ENCODE peak calls at places on chromosomes 2 and 18, in eight cellular contexts. One of them, this sample, is unnamed.

GRCh38 chr2:206792645-206793044 is 27.2 kb downstream of the FASTKD2 start:
- DNase-seq in stimulated activated CD4-positive, alpha-beta T cell treated with anti-CD3 and anti-CD28 coated beads, Interleukin-15, amount 100 ng/mL, for 1 hour: no peak
- DNase-seq in GM13976: no peak
- DNase-seq in PC-9: no peak
- DNase-seq in NCI-H510A: no peak
- DNase-seq in activated CD8-positive, alpha-beta memory T cell treated with anti-CD3 and anti-CD28 coated beads, Interleukin-2, amount 50 U/mL, for 4 hours: no peak
- DNase-seq in NCI-H1105 treated with DMSO at 0.1 percent for 48 hours: no peak
- DNase-seq in NCI-H1092 treated with DMSO at 0.1 percent for 48 hours: no peak
- DNase-seq in this sample: no peak

GRCh38 chr2:80392446-80392845 is 87.9 kb upstream of the LRRTM1 start:
- DNase-seq in stimulated activated CD4-positive, alpha-beta T cell treated with anti-CD3 and anti-CD28 coated beads, Interleukin-15, amount 100 ng/mL, for 1 hour: no peak
- DNase-seq in GM13976: no peak
- DNase-seq in PC-9: no peak
- DNase-seq in NCI-H510A: no peak
- DNase-seq in activated CD8-positive, alpha-beta memory T cell treated with anti-CD3 and anti-CD28 coated beads, Interleukin-2, amount 50 U/mL, for 4 hours: no peak
- DNase-seq in NCI-H1105 treated with DMSO at 0.1 percent for 48 hours: no peak
- DNase-seq in NCI-H1092 treated with DMSO at 0.1 percent for 48 hours: no peak
- DNase-seq in this sample: no peak

GRCh38 chr2:69767034-69767433 is 25.1 kb downstream of the ANXA4 start:
- DNase-seq in stimulated activated CD4-positive, alpha-beta T cell treated with anti-CD3 and anti-CD28 coated beads, Interleukin-15, amount 100 ng/mL, for 1 hour: no peak
- DNase-seq in GM13976: no peak
- DNase-seq in PC-9: no peak
- DNase-seq in NCI-H510A: no peak
- DNase-seq in activated CD8-positive, alpha-beta memory T cell treated with anti-CD3 and anti-CD28 coated beads, Interleukin-2, amount 50 U/mL, for 4 hours: no peak
- DNase-seq in NCI-H1105 treated with DMSO at 0.1 percent for 48 hours: no peak
- DNase-seq in NCI-H1092 treated with DMSO at 0.1 percent for 48 hours: no peak
- DNase-seq in this sample: no peak

GRCh38 chr2:237885171-237885930 is 25.9 kb downstream of the RAMP1 start:
- DNase-seq in stimulated activated CD4-positive, alpha-beta T cell treated with anti-CD3 and anti-CD28 coated beads, Interleukin-15, amount 100 ng/mL, for 1 hour: no peak
- DNase-seq in GM13976: no peak
- DNase-seq in PC-9: no peak
- DNase-seq in NCI-H510A: no peak
- DNase-seq in activated CD8-positive, alpha-beta memory T cell treated with anti-CD3 and anti-CD28 coated beads, Interleukin-2, amount 50 U/mL, for 4 hours: no peak
- DNase-seq in NCI-H1105 treated with DMSO at 0.1 percent for 48 hours: no peak
- DNase-seq in NCI-H1092 treated with DMSO at 0.1 percent for 48 hours: no peak
- DNase-seq in this sample: no peak

GRCh38 chr2:20501974-20502373 is 55.1 kb downstream of the RHOB start:
- DNase-seq in stimulated activated CD4-positive, alpha-beta T cell treated with anti-CD3 and anti-CD28 coated beads, Interleukin-15, amount 100 ng/mL, for 1 hour: no peak
- DNase-seq in GM13976: no peak
- DNase-seq in PC-9: no peak
- DNase-seq in NCI-H510A: no peak
- DNase-seq in activated CD8-positive, alpha-beta memory T cell treated with anti-CD3 and anti-CD28 coated beads, Interleukin-2, amount 50 U/mL, for 4 hours: no peak
- DNase-seq in NCI-H1105 treated with DMSO at 0.1 percent for 48 hours: no peak
- DNase-seq in NCI-H1092 treated with DMSO at 0.1 percent for 48 hours: no peak
- DNase-seq in this sample: no peak

GRCh38 chr18:36099311-36099710 is 29.8 kb downstream of the SLC39A6 start:
- DNase-seq in stimulated activated CD4-positive, alpha-beta T cell treated with anti-CD3 and anti-CD28 coated beads, Interleukin-15, amount 100 ng/mL, for 1 hour: no peak
- DNase-seq in GM13976: no peak
- DNase-seq in PC-9: no peak
- DNase-seq in NCI-H510A: no peak
- DNase-seq in activated CD8-positive, alpha-beta memory T cell treated with anti-CD3 and anti-CD28 coated beads, Interleukin-2, amount 50 U/mL, for 4 hours: no peak
- DNase-seq in NCI-H1105 treated with DMSO at 0.1 percent for 48 hours: no peak
- DNase-seq in NCI-H1092 treated with DMSO at 0.1 percent for 48 hours: no peak
- DNase-seq in this sample: no peak

GRCh38 chr2:238685713-238686112 is 162.2 kb upstream of the TWIST2 start:
- DNase-seq in stimulated activated CD4-positive, alpha-beta T cell treated with anti-CD3 and anti-CD28 coated beads, Interleukin-15, amount 100 ng/mL, for 1 hour: no peak
- DNase-seq in GM13976: no peak
- DNase-seq in PC-9: no peak
- DNase-seq in NCI-H510A: no peak
- DNase-seq in activated CD8-positive, alpha-beta memory T cell treated with anti-CD3 and anti-CD28 coated beads, Interleukin-2, amount 50 U/mL, for 4 hours: no peak
- DNase-seq in NCI-H1105 treated with DMSO at 0.1 percent for 48 hours: no peak
- DNase-seq in NCI-H1092 treated with DMSO at 0.1 percent for 48 hours: no peak
- DNase-seq in this sample: no peak

GRCh38 chr2:47907097-47907781 is 941 bp upstream of the FBXO11 start:
- DNase-seq in stimulated activated CD4-positive, alpha-beta T cell treated with anti-CD3 and anti-CD28 coated beads, Interleukin-15, amount 100 ng/mL, for 1 hour: no peak
- DNase-seq in GM13976: no peak
- DNase-seq in PC-9: peak
- DNase-seq in NCI-H510A: peak
- DNase-seq in activated CD8-positive, alpha-beta memory T cell treated with anti-CD3 and anti-CD28 coated beads, Interleukin-2, amount 50 U/mL, for 4 hours: peak
- DNase-seq in NCI-H1105 treated with DMSO at 0.1 percent for 48 hours: no peak
- DNase-seq in NCI-H1092 treated with DMSO at 0.1 percent for 48 hours: no peak
- DNase-seq in this sample: peak

GRCh38 chr18:57649536-57650495 is 28.2 kb upstream of the NARS1 start:
- DNase-seq in stimulated activated CD4-positive, alpha-beta T cell treated with anti-CD3 and anti-CD28 coated beads, Interleukin-15, amount 100 ng/mL, for 1 hour: no peak
- DNase-seq in GM13976: peak
- DNase-seq in PC-9: no peak
- DNase-seq in NCI-H510A: no peak
- DNase-seq in activated CD8-positive, alpha-beta memory T cell treated with anti-CD3 and anti-CD28 coated beads, Interleukin-2, amount 50 U/mL, for 4 hours: no peak
- DNase-seq in NCI-H1105 treated with DMSO at 0.1 percent for 48 hours: no peak
- DNase-seq in NCI-H1092 treated with DMSO at 0.1 percent for 48 hours: no peak
- DNase-seq in this sample: no peak

GRCh38 chr18:63257453-63257852 is 62.1 kb downstream of the BCL2 start:
- DNase-seq in stimulated activated CD4-positive, alpha-beta T cell treated with anti-CD3 and anti-CD28 coated beads, Interleukin-15, amount 100 ng/mL, for 1 hour: no peak
- DNase-seq in GM13976: no peak
- DNase-seq in PC-9: no peak
- DNase-seq in NCI-H510A: no peak
- DNase-seq in activated CD8-positive, alpha-beta memory T cell treated with anti-CD3 and anti-CD28 coated beads, Interleukin-2, amount 50 U/mL, for 4 hours: no peak
- DNase-seq in NCI-H1105 treated with DMSO at 0.1 percent for 48 hours: no peak
- DNase-seq in NCI-H1092 treated with DMSO at 0.1 percent for 48 hours: no peak
- DNase-seq in this sample: no peak

GRCh38 chr2:215332876-215333600 is 21.2 kb downstream of the ATIC start:
- DNase-seq in stimulated activated CD4-positive, alpha-beta T cell treated with anti-CD3 and anti-CD28 coated beads, Interleukin-15, amount 100 ng/mL, for 1 hour: no peak
- DNase-seq in GM13976: no peak
- DNase-seq in PC-9: no peak
- DNase-seq in NCI-H510A: no peak
- DNase-seq in activated CD8-positive, alpha-beta memory T cell treated with anti-CD3 and anti-CD28 coated beads, Interleukin-2, amount 50 U/mL, for 4 hours: no peak
- DNase-seq in NCI-H1105 treated with DMSO at 0.1 percent for 48 hours: no peak
- DNase-seq in NCI-H1092 treated with DMSO at 0.1 percent for 48 hours: no peak
- DNase-seq in this sample: no peak

GRCh38 chr2:149090706-149091105 is 52.2 kb downstream of the LYPD6B start:
- DNase-seq in stimulated activated CD4-positive, alpha-beta T cell treated with anti-CD3 and anti-CD28 coated beads, Interleukin-15, amount 100 ng/mL, for 1 hour: no peak
- DNase-seq in GM13976: no peak
- DNase-seq in PC-9: no peak
- DNase-seq in NCI-H510A: no peak
- DNase-seq in activated CD8-positive, alpha-beta memory T cell treated with anti-CD3 and anti-CD28 coated beads, Interleukin-2, amount 50 U/mL, for 4 hours: no peak
- DNase-seq in NCI-H1105 treated with DMSO at 0.1 percent for 48 hours: no peak
- DNase-seq in NCI-H1092 treated with DMSO at 0.1 percent for 48 hours: no peak
- DNase-seq in this sample: no peak